ENCODE peak calls at places on chromosomes 7 and 10, in six cellular contexts. L, G, E, A, K and P are unnamed samples.

GRCh38 chr10:15815242-15815885 is 44.9 kb downstream of the MINDY3 start:
- DNase-seq in G (no peak), L (no peak), K (no peak), A (no peak), E (peak), P (no peak)

GRCh38 chr7:103613655-103614642 is 167.9 kb upstream of the SLC26A5 start:
- DNase-seq in G (peak), A (no peak), L (no peak), E (no peak), K (no peak), P (no peak)

GRCh38 chr7:66356277-66356721 is 151.2 kb downstream of the TPST1 start:
- DNase-seq in K (no peak), E (no peak), L (no peak), A (no peak), G (no peak), P (no peak)

GRCh38 chr7:36363515-36363914 is 26.1 kb upstream of the ANLN start:
- DNase-seq in L (no peak), G (no peak), E (no peak), A (no peak), K (no peak), P (no peak)

GRCh38 chr7:99791667-99792356 is 7.8 kb upstream of the CYP3A4 start:
- DNase-seq in A (no peak), L (no peak), K (no peak), G (no peak), E (no peak), P (no peak)

GRCh38 chr10:132354356-132355094 is 22.5 kb downstream of the LRRC27 start:
- DNase-seq in G (no peak), K (no peak), E (no peak), L (no peak), A (no peak), P (no peak)

GRCh38 chr7:7920481-7920880 is 48.1 kb upstream of the GLCCI1 start:
- DNase-seq in E (no peak), A (no peak), L (no peak), K (no peak), G (no peak), P (no peak)

GRCh38 chr10:14904316-14904732 is 25.7 kb downstream of the SUV39H2 start:
- DNase-seq in L (no peak), A (peak), G (no peak), E (peak), K (no peak), P (peak)

GRCh38 chr7:131328387-131329175 is 905 bp downstream of the MKLN1 start:
- DNase-seq in E (peak), K (no peak), A (no peak), G (no peak), L (no peak), P (no peak)

GRCh38 chr7:133354546-133355324 is 101.9 kb downstream of the EXOC4 start:
- DNase-seq in A (no peak), E (no peak), G (no peak), K (no peak), L (no peak), P (no peak)

GRCh38 chr7:598899-599298 is 79.3 kb upstream of the PDGFA start:
- DNase-seq in K (no peak), G (no peak), E (no peak), A (no peak), L (no peak), P (no peak)

GRCh38 chr7:47415289-47416212 is 166.4 kb downstream of the TNS3 start:
- DNase-seq in E (no peak), A (no peak), L (no peak), K (no peak), G (no peak), P (no peak)

GRCh38 chr7:23347007-23347681 is 48.0 kb downstream of the MALSU1 start:
- DNase-seq in E (no peak), L (no peak), G (no peak), K (no peak), A (no peak), P (no peak)

GRCh38 chr7:151168022-151168786 is 710 bp upstream of the GBX1 start:
- DNase-seq in A (peak), E (peak), K (peak), L (peak), G (peak), P (peak)

GRCh38 chr10:86674912-86675311 is 6.6 kb downstream of the LDB3 start:
- DNase-seq in A (no peak), E (no peak), L (no peak), G (no peak), K (no peak), P (no peak)

GRCh38 chr7:27245124-27245797 is 2.7 kb downstream of the EVX1 start:
- DNase-seq in G (no peak), L (peak), E (no peak), K (no peak), A (no peak), P (no peak)

GRCh38 chr7:73986158-73986631 is 41.8 kb upstream of the ELN start:
- DNase-seq in L (no peak), A (no peak), E (no peak), K (no peak), G (no peak), P (no peak)

GRCh38 chr7:155461631-155462030 is 3.7 kb downstream of the EN2 start:
- DNase-seq in L (no peak), E (no peak), A (no peak), G (no peak), K (no peak), P (no peak)

GRCh38 chr7:45066409-45066808 is 22.4 kb downstream of the NACAD start:
- DNase-seq in L (no peak), G (no peak), K (no peak), A (no peak), E (no peak), P (no peak)

GRCh38 chr7:1105189-1105588 is 17.3 kb downstream of the GPER1 start:
- DNase-seq in A (no peak), K (no peak), L (no peak), E (no peak), G (no peak), P (no peak)

GRCh38 chr10:17841055-17841454 is 31.9 kb downstream of the MRC1 start:
- DNase-seq in G (no peak), L (no peak), K (no peak), A (no peak), E (no peak), P (no peak)

GRCh38 chr10:11165591-11166543 is 148.2 kb downstream of the CELF2 start:
- DNase-seq in G (no peak), E (no peak), L (peak), K (peak), A (peak), P (peak)

GRCh38 chr7:139431010-139431409 is 52.5 kb downstream of the KLRG2 start:
- DNase-seq in L (no peak), G (no peak), E (no peak), K (no peak), A (no peak), P (peak)

GRCh38 chr7:8295638-8296361 is 33.8 kb upstream of the ICA1 start:
- DNase-seq in G (peak), E (peak), K (no peak), L (peak), A (peak), P (peak)

GRCh38 chr7:65251851-65252620 is 121.6 kb upstream of the ZNF92 start:
- DNase-seq in G (peak), L (peak), E (peak), K (peak), A (peak), P (peak)

GRCh38 chr7:155002411-155003214 is at the start of gene PAXIP1:
- DNase-seq in E (peak), K (no peak), G (peak), A (peak), L (peak), P (peak)

GRCh38 chr10:47173929-47174442 is 126.0 kb upstream of the GDF10 start:
- DNase-seq in A (no peak), G (no peak), L (no peak), E (no peak), K (no peak), P (no peak)